ENCODE peak calls at places on chromosomes 16 and 17, in five cellular contexts. W is tibial nerve, B is GM23248, P is heart left ventricle, I is colonic mucosa. Q is an unnamed sample. For H3K4me1 and H3K36me3, the result is how much of the 10 kb centered on the place peaks cover.

GRCh38 chr16:31869511-31870201 is 4.0 kb upstream of the ZNF267 start:
- DNase-seq in I (peak), P (peak), W (peak), B (peak), Q (no peak)

GRCh38 chr17:81232616-81233241 is 6.1 kb downstream of the TEPSIN start:
- DNase-seq in P (no peak), B (no peak), W (no peak), I (no peak), Q (no peak)

GRCh38 chr17:10357768-10358167 is 15.0 kb downstream of the MYH13 start:
- DNase-seq in I (no peak), P (no peak), W (no peak), B (peak), Q (no peak)

GRCh38 chr16:68297908-68298307 is 12.8 kb downstream of the SLC7A6OS start:
- DNase-seq in P (no peak), W (no peak), I (no peak), B (peak), Q (no peak)

GRCh38 chr16:19210968-19211367 is 42.9 kb downstream of the SYT17 start:
- DNase-seq in I (no peak), W (no peak), B (no peak), P (no peak), Q (no peak)

GRCh38 chr17:50177983-50178834 is 12.4 kb downstream of the SGCA start:
- DNase-seq in W (no peak), P (peak), I (peak), B (peak), Q (peak)

GRCh38 chr17:9859781-9860180 is 34.1 kb downstream of the GLP2R start:
- DNase-seq in I (no peak), B (no peak), W (no peak), P (no peak), Q (no peak)

GRCh38 chr17:74295625-74296547 is 21.9 kb downstream of the DNAI2 start:
- DNase-seq in W (no peak), P (peak), I (no peak), B (peak), Q (no peak)

GRCh38 chr17:28849281-28849680 is 5.5 kb upstream of the ERAL1 start:
- DNase-seq in B (peak), W (no peak), I (no peak), P (no peak), Q (no peak)

GRCh38 chr16:67910162-67910561 is 17.1 kb downstream of the PSKH1 start:
- DNase-seq in I (no peak), P (no peak), W (no peak), B (peak), Q (no peak)

GRCh38 chr17:27566673-27567562 is 64.1 kb upstream of the LGALS9 start:
- DNase-seq in I (no peak), W (no peak), B (peak), P (no peak), Q (no peak)

GRCh38 chr17:47687748-47688147 is 6.2 kb upstream of the TBKBP1 start:
- DNase-seq in P (no peak), I (no peak), W (no peak), B (peak), Q (no peak)

GRCh38 chr16:75310541-75310940 is 59.1 kb upstream of the BCAR1 start:
- DNase-seq in I (no peak), W (no peak), P (no peak), B (no peak), Q (no peak)

GRCh38 chr16:15847621-15848175 is 9.1 kb downstream of the MYH11 start:
- DNase-seq in I (no peak), W (no peak), B (no peak), P (no peak), Q (no peak)

GRCh38 chr17:40303009-40303657 is 5.8 kb upstream of the RARA start:
- DNase-seq in W (peak), I (peak), P (no peak), B (peak), Q (peak)

GRCh38 chr16:14462811-14463210 is 167.2 kb downstream of the PARN start:
- DNase-seq in B (peak), W (no peak), I (no peak), P (no peak), Q (no peak)

GRCh38 chr17:77212081-77212832 is 71.5 kb downstream of the SEC14L1 start:
- DNase-seq in P (no peak), I (no peak), W (no peak), B (no peak), Q (no peak)
- H3K4me1 ChIP-seq in P (half or more), I (under half), W (under half), B (under half), Q (under half)

DNA sequence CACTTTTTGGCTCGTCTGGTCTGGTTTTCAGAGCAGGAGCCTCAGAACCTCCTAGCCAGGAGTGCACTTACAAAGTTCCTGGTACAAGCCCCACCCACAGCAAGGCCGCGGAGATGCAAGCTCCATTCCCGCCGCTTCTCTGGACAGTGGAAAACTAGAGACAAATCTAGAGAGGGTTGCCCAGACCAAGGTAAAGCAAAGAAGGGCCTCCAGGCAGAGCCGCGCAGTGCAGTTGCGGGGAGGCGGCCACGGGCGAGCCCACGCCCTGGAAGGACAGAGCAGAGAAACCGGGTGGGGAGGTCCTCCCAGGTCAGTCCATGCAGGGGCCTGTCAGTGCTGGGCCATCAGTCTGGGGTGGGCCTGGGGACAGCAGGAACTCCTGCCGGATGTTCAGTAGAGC is 11.0 kb upstream of the OSGIN1 start:
- DNase-seq in I (no peak), B (no peak), P (no peak), W (no peak), Q (no peak)
- H3K36me3 ChIP-seq in I (under half), B (under half), P (under half), W (under half), Q (under half)

GRCh38 chr16:4320571-4321137 is 4.8 kb downstream of the GLIS2 start:
- DNase-seq in P (no peak), W (no peak), I (no peak), B (no peak), Q (no peak)

GRCh38 chr16:4317471-4318170 is 1.8 kb downstream of the GLIS2 start:
- DNase-seq in I (peak), P (peak), B (peak), W (no peak), Q (peak)

GRCh38 chr16:4318171-4318910 is 2.5 kb downstream of the GLIS2 start:
- DNase-seq in B (no peak), I (no peak), W (no peak), P (no peak), Q (no peak)

GRCh38 chr16:4320030-4320429 is 4.2 kb downstream of the GLIS2 start:
- DNase-seq in P (peak), W (no peak), I (peak), B (no peak), Q (no peak)

GRCh38 chr16:4319454-4319853 is 3.6 kb downstream of the GLIS2 start:
- DNase-seq in W (peak), B (peak), I (peak), P (no peak), Q (no peak)
- H3K4me3 ChIP-seq in W (no peak), B (no peak), I (no peak), P (peak), Q (no peak)

GRCh38 chr17:337866-338265 is 14.7 kb downstream of the RPH3AL start:
- DNase-seq in W (no peak), I (no peak), P (no peak), B (no peak), Q (no peak)

GRCh38 chr17:338442-339192 is 14.0 kb downstream of the RPH3AL start:
- DNase-seq in W (no peak), P (no peak), B (no peak), I (no peak), Q (no peak)

GRCh38 chr17:336110-337021 is 16.2 kb downstream of the RPH3AL start:
- DNase-seq in I (peak), W (peak), P (peak), B (no peak), Q (peak)

GRCh38 chr17:337022-337420 is 15.6 kb downstream of the RPH3AL start:
- DNase-seq in P (no peak), I (no peak), B (no peak), W (no peak), Q (no peak)

GRCh38 chr17:337453-337852 is 15.2 kb downstream of the RPH3AL start:
- DNase-seq in B (no peak), P (no peak), W (no peak), I (no peak), Q (no peak)
- H3K4me1 ChIP-seq in B (under half), P (under half), W (under half), I (under half), Q (under half)

GRCh38 chr17:82753201-82753464 is 1.3 kb downstream of the TBCD start:
- DNase-seq in W (no peak), I (no peak), P (no peak), B (peak), Q (no peak)
- H3K36me3 ChIP-seq in W (under half), I (under half), P (under half), B (under half), Q (under half)

GRCh38 chr16:50244140-50244503 is 22.2 kb upstream of the ADCY7 start:
- DNase-seq in B (peak), P (no peak), W (no peak), I (no peak), Q (no peak)
- H3K4me3 ChIP-seq in B (no peak), P (no peak), W (no peak), I (no peak), Q (no peak)

GRCh38 chr17:65015855-65016254 is 40.7 kb downstream of the GNA13 start:
- DNase-seq in B (no peak), W (no peak), I (no peak), P (no peak), Q (no peak)
- H3K4me1 ChIP-seq in B (under half), W (under half), I (under half), P (half or more), Q (under half)

DNA sequence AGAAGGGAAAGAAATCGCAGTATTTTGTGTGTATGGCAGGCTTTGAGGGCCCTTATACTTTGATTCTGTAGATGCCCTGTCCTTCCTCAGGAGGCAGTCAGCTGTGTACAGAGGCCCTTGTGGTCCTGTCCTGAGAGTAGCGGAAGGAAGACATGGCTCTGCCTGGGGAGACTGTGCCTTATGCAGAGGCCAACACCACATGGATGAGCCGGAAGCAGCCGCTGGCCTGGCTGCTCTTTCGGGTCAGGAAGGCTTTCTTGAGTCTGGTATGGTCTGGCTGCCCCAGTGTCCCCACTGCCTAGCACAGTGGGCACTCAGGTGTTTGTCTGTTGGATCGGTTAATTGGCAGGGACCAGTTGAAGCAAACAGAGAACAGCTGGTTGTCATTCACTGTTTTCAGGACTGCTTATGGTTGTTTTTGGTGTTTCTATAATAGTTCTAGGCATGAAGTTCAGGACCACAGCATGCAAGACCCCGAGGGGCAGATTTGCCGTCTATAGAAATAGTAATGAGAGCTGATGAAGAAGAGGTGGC is 12.4 kb downstream of the USP10 start:
- DNase-seq in P (no peak), W (no peak), B (no peak), I (no peak), Q (no peak)
- H3K36me3 ChIP-seq in P (under half), W (under half), B (under half), I (under half), Q (under half)

Q was measured in uterus.